ENCODE peak calls at places on chromosome 19, in four cellular contexts. One of them, this sample, is unnamed.

GRCh38 chr19:11203194-11204075 is 6.1 kb upstream of the KANK2 start:
- DNase-seq in heart right ventricle: peak; percentile 81
- DNase-seq in OCI-LY7: peak; percentile 58
- DNase-seq in AG04450: peak; percentile 30
- DNase-seq in this sample: peak; percentile 35

GRCh38 chr19:50314724-50315700 is 14.2 kb downstream of the KCNC3 start:
- DNase-seq in heart right ventricle: no peak
- DNase-seq in OCI-LY7: no peak
- DNase-seq in AG04450: no peak
- DNase-seq in this sample: no peak

GRCh38 chr19:49057636-49058234 is at the start of gene CGB7:
- DNase-seq in AG04450: no peak
- DNase-seq in OCI-LY7: no peak
- DNase-seq in heart right ventricle: peak; percentile 80
- DNase-seq in this sample: no peak

GRCh38 chr19:31356587-31357314 is 7.5 kb upstream of the TSHZ3 start:
- DNase-seq in heart right ventricle: peak; percentile 51
- DNase-seq in OCI-LY7: no peak
- DNase-seq in AG04450: no peak
- DNase-seq in this sample: no peak

GRCh38 chr19:48878219-48879024 is 6.2 kb downstream of the PPP1R15A start:
- DNase-seq in AG04450: no peak
- DNase-seq in heart right ventricle: no peak
- DNase-seq in OCI-LY7: no peak
- DNase-seq in this sample: no peak

GRCh38 chr19:8158411-8159074 is 9.2 kb upstream of the FBN3 start:
- DNase-seq in heart right ventricle: no peak
- DNase-seq in AG04450: peak; percentile 58
- DNase-seq in OCI-LY7: peak; percentile 89
- DNase-seq in this sample: peak; percentile 25

GRCh38 chr19:5751709-5752108 is 31.3 kb downstream of the CATSPERD start:
- DNase-seq in AG04450: no peak
- DNase-seq in heart right ventricle: no peak
- DNase-seq in OCI-LY7: no peak
- DNase-seq in this sample: no peak

GRCh38 chr19:15187026-15188007 is 13.5 kb downstream of the NOTCH3 start:
- DNase-seq in OCI-LY7: peak; percentile 18
- DNase-seq in heart right ventricle: no peak
- DNase-seq in AG04450: no peak
- DNase-seq in this sample: no peak

GRCh38 chr19:3068071-3068470 is 5.8 kb upstream of the TLE5 start:
- DNase-seq in OCI-LY7: no peak
- DNase-seq in heart right ventricle: no peak
- DNase-seq in AG04450: no peak
- DNase-seq in this sample: no peak

GRCh38 chr19:18657590-18658365 is 20.9 kb downstream of the KLHL26 start:
- DNase-seq in AG04450: peak; percentile 45
- DNase-seq in OCI-LY7: no peak
- DNase-seq in heart right ventricle: peak; percentile 77
- DNase-seq in this sample: no peak

GRCh38 chr19:7789447-7789846 is 26.4 kb downstream of the CLEC4M start:
- DNase-seq in OCI-LY7: peak; percentile 18
- DNase-seq in heart right ventricle: no peak
- DNase-seq in AG04450: no peak
- DNase-seq in this sample: no peak

GRCh38 chr19:6108721-6109633 is 1.3 kb downstream of the RFX2 start:
- DNase-seq in OCI-LY7: peak; percentile 20
- DNase-seq in AG04450: no peak
- DNase-seq in heart right ventricle: peak; percentile 57
- DNase-seq in this sample: no peak

GRCh38 chr19:55552620-55553019 is 7.3 kb upstream of the SBK3 start:
- DNase-seq in AG04450: peak; percentile 51
- DNase-seq in OCI-LY7: no peak
- DNase-seq in heart right ventricle: no peak
- DNase-seq in this sample: peak; percentile 83

GRCh38 chr19:6694147-6694815 is 24.3 kb upstream of the TNFSF14 start:
- DNase-seq in heart right ventricle: no peak
- DNase-seq in AG04450: no peak
- DNase-seq in OCI-LY7: peak; percentile 77
- DNase-seq in this sample: no peak

GRCh38 chr19:2255982-2256685 is at the start of gene JSRP1:
- DNase-seq in OCI-LY7: peak; percentile 49
- DNase-seq in AG04450: no peak
- DNase-seq in heart right ventricle: no peak
- DNase-seq in this sample: no peak

GRCh38 chr19:39792999-39793546 is 14.4 kb downstream of the LEUTX start:
- DNase-seq in heart right ventricle: peak; percentile 73
- DNase-seq in AG04450: peak; percentile 30
- DNase-seq in OCI-LY7: peak; percentile 85
- DNase-seq in this sample: peak; percentile 43
- H3K4me3 ChIP-seq in heart right ventricle: peak overlapping the region; percentile 54
- H3K4me3 ChIP-seq in AG04450: peak overlapping the region; percentile 69
- H3K4me3 ChIP-seq in OCI-LY7: peak overlapping the region; percentile 66
- H3K4me3 ChIP-seq in this sample: peak overlapping the region; percentile 51

DNA sequence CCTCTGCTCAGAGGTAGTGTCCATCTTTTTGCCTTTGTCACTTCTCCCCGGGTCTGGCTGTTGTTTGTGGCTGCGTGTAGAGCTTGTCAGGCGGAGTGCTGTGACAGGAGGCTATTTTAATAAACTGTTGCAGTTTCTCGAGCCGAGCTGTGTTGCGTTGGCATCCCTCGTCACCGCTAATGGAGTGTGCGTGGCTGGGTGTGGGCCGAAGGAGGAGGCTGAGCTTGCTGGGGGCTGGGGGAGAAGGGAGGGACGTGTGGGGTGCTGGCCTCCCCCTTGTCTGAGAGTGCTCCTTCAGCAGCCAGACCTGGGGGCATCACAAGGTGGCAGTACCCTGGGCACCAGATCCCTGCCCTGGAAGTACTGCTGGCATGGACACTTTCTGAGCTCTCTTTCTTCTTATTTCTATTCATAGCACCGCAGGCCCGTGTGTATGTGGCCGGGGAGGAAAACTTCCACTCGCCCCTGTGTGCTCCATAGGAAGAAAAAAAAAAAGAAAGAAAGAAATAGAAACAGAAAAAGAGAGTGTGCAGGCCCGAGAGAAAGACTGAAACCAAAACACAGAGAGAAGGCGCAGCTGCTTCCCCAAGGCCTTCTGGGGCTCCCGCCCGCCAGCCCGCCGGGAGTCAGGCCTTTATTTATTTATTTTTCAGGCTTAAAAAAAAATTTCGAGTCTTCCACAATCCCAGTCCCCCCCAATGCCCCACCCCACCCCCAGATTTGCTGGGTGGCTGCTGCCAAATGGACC is 27.0 kb downstream of the NFIX start:
- DNase-seq in OCI-LY7: no peak
- DNase-seq in AG04450: peak; percentile 55
- DNase-seq in heart right ventricle: peak; percentile 60
- DNase-seq in this sample: no peak
- H3K4me3 ChIP-seq in OCI-LY7: no peak overlapping the region
- H3K4me3 ChIP-seq in AG04450: peak overlapping the region; percentile 65
- H3K4me3 ChIP-seq in heart right ventricle: peak overlapping the region; percentile 50
- H3K4me3 ChIP-seq in this sample: peak overlapping the region; percentile 51

GRCh38 chr19:52532480-52532879 is 5.0 kb downstream of the ZNF808 start:
- DNase-seq in OCI-LY7: no peak
- DNase-seq in heart right ventricle: no peak
- DNase-seq in AG04450: no peak
- DNase-seq in this sample: no peak

GRCh38 chr19:52527954-52528326 is 472 bp downstream of the ZNF808 start:
- DNase-seq in heart right ventricle: peak; percentile 21
- DNase-seq in OCI-LY7: no peak
- DNase-seq in AG04450: no peak
- DNase-seq in this sample: no peak

GRCh38 chr19:52524086-52524485 is 3.4 kb upstream of the ZNF808 start:
- DNase-seq in OCI-LY7: no peak
- DNase-seq in AG04450: no peak
- DNase-seq in heart right ventricle: no peak
- DNase-seq in this sample: no peak

GRCh38 chr19:52522555-52522954 is 4.9 kb upstream of the ZNF808 start:
- DNase-seq in heart right ventricle: no peak
- DNase-seq in AG04450: no peak
- DNase-seq in OCI-LY7: no peak
- DNase-seq in this sample: no peak

GRCh38 chr19:52527134-52527953 is at the start of gene ZNF808:
- DNase-seq in heart right ventricle: peak; percentile 99
- DNase-seq in AG04450: peak; percentile 61
- DNase-seq in OCI-LY7: peak; percentile 93
- DNase-seq in this sample: peak; percentile 55
- H3K4me3 ChIP-seq in heart right ventricle: peak within 1 kb of the TSS; percentile 79
- H3K4me3 ChIP-seq in AG04450: peak within 1 kb of the TSS; percentile 83
- H3K4me3 ChIP-seq in OCI-LY7: peak within 1 kb of the TSS; percentile 99
- H3K4me3 ChIP-seq in this sample: peak within 1 kb of the TSS; percentile 61

DNA sequence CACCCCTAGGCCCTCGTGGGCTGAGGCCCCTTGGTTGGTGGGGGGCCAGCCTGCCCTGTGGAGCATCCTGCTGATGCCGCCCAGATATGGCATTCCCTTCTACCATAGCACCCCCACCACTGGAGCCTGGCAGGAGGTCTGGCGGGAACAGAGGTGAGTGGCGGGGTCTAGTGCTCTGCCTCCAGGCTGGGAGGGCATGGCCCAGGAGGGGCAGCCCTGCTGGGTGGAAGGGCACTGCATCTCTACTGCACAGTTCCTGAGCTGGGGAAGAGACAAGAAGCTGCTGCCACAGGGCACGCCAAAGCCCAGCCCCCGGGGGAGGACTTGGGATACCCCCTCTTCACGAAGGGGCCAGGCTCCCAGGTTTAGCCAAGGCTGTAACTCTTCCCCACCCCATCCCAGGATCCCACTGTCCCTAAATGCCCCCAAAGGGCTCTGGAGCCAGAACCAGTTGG is 2.4 kb upstream of the KMT2B start:
- DNase-seq in AG04450: no peak
- DNase-seq in OCI-LY7: no peak
- DNase-seq in heart right ventricle: no peak
- DNase-seq in this sample: no peak
- H3K4me3 ChIP-seq in AG04450: no peak overlapping the region
- H3K4me3 ChIP-seq in OCI-LY7: peak overlapping the region; percentile 77
- H3K4me3 ChIP-seq in heart right ventricle: no peak overlapping the region
- H3K4me3 ChIP-seq in this sample: no peak overlapping the region

DNA sequence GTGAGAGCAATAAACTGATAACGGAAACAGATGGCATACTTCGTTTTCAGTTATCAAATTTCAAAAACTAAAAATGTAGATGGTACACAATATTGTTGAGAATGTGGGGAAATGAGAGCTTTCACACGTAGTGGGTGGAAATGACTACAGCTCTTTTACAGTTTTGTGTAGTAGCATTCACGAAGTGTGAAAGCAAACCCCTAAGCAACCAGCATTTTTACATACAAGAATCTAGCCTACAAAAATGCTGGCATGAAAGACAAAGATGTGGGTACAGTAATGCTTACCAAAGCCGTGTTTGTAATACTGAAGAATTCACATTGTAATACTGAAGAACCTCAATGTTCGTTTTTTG is 6.3 kb upstream of the ZNF283 start:
- DNase-seq in heart right ventricle: no peak
- DNase-seq in AG04450: no peak
- DNase-seq in OCI-LY7: no peak
- DNase-seq in this sample: no peak
- H3K4me3 ChIP-seq in heart right ventricle: peak overlapping the region; percentile 54
- H3K4me3 ChIP-seq in AG04450: peak overlapping the region; percentile 70
- H3K4me3 ChIP-seq in OCI-LY7: no peak overlapping the region
- H3K4me3 ChIP-seq in this sample: peak overlapping the region; percentile 52

GRCh38 chr19:45442408-45442926 is 18.8 kb upstream of the ERCC1 start:
- DNase-seq in AG04450: no peak
- DNase-seq in heart right ventricle: no peak
- DNase-seq in OCI-LY7: no peak
- DNase-seq in this sample: no peak

GRCh38 chr19:45443462-45444317 is 20.0 kb upstream of the ERCC1 start:
- DNase-seq in heart right ventricle: peak; percentile 99
- DNase-seq in AG04450: no peak
- DNase-seq in OCI-LY7: peak; percentile 43
- DNase-seq in this sample: peak; percentile 36

GRCh38 chr19:45444318-45445041 is 20.8 kb upstream of the ERCC1 start:
- DNase-seq in heart right ventricle: peak; percentile 98
- DNase-seq in AG04450: no peak
- DNase-seq in OCI-LY7: peak; percentile 85
- DNase-seq in this sample: no peak

GRCh38 chr19:45440873-45441654 is 17.3 kb upstream of the ERCC1 start:
- DNase-seq in OCI-LY7: no peak
- DNase-seq in AG04450: no peak
- DNase-seq in heart right ventricle: no peak
- DNase-seq in this sample: no peak

GRCh38 chr19:45442927-45443461 is 19.3 kb upstream of the ERCC1 start:
- DNase-seq in OCI-LY7: peak; percentile 71
- DNase-seq in heart right ventricle: no peak
- DNase-seq in AG04450: no peak
- DNase-seq in this sample: no peak
- H3K4me3 ChIP-seq in OCI-LY7: peak overlapping the region; percentile 69
- H3K4me3 ChIP-seq in heart right ventricle: peak overlapping the region; percentile 49
- H3K4me3 ChIP-seq in AG04450: peak overlapping the region; percentile 60
- H3K4me3 ChIP-seq in this sample: peak overlapping the region; percentile 39

This sample was measured in skeletal muscle cell.